ENCODE peak calls at places on chromosomes 4 and X, in six cellular contexts. One of them, this sample, is unnamed.

GRCh38 chr4:30754021-30754420 is 33.9 kb downstream of the PCDH7 start:
- DNase-seq in activated T-cell treated with anti-CD3 and anti-CD28 coated beads, Interleukin-2, amount 50 U/mL, for 1 hour: no peak
- DNase-seq in left cardiac atrium: no peak
- DNase-seq in AG08396: no peak
- DNase-seq in stimulated activated naive CD4-positive, alpha-beta T cell: no peak
- DNase-seq in pancreas: no peak
- DNase-seq in this sample: no peak

GRCh38 chr4:184310171-184310567 is 92.5 kb upstream of the ENPP6 start:
- DNase-seq in left cardiac atrium: no peak
- DNase-seq in stimulated activated naive CD4-positive, alpha-beta T cell: no peak
- DNase-seq in pancreas: no peak
- DNase-seq in activated T-cell treated with anti-CD3 and anti-CD28 coated beads, Interleukin-2, amount 50 U/mL, for 1 hour: peak; percentile 42
- DNase-seq in AG08396: no peak
- DNase-seq in this sample: no peak

GRCh38 chr4:1839306-1839705 is 16.6 kb downstream of the LETM1 start:
- DNase-seq in pancreas: no peak
- DNase-seq in activated T-cell treated with anti-CD3 and anti-CD28 coated beads, Interleukin-2, amount 50 U/mL, for 1 hour: no peak
- DNase-seq in left cardiac atrium: no peak
- DNase-seq in stimulated activated naive CD4-positive, alpha-beta T cell: no peak
- DNase-seq in AG08396: no peak
- DNase-seq in this sample: no peak

GRCh38 chr4:112284166-112284565 is 1.5 kb downstream of the TIFA start:
- DNase-seq in stimulated activated naive CD4-positive, alpha-beta T cell: no peak
- DNase-seq in activated T-cell treated with anti-CD3 and anti-CD28 coated beads, Interleukin-2, amount 50 U/mL, for 1 hour: no peak
- DNase-seq in left cardiac atrium: no peak
- DNase-seq in AG08396: peak; percentile 22
- DNase-seq in pancreas: no peak
- DNase-seq in this sample: peak; percentile 19

GRCh38 chrX:54695816-54696487 is 102.1 kb downstream of the ITIH6 start:
- DNase-seq in stimulated activated naive CD4-positive, alpha-beta T cell: no peak
- DNase-seq in activated T-cell treated with anti-CD3 and anti-CD28 coated beads, Interleukin-2, amount 50 U/mL, for 1 hour: no peak
- DNase-seq in pancreas: no peak
- DNase-seq in AG08396: no peak
- DNase-seq in left cardiac atrium: no peak
- DNase-seq in this sample: no peak

GRCh38 chr4:6464842-6465588 is 7.4 kb downstream of the PPP2R2C start:
- DNase-seq in activated T-cell treated with anti-CD3 and anti-CD28 coated beads, Interleukin-2, amount 50 U/mL, for 1 hour: no peak
- DNase-seq in left cardiac atrium: no peak
- DNase-seq in stimulated activated naive CD4-positive, alpha-beta T cell: no peak
- DNase-seq in AG08396: no peak
- DNase-seq in pancreas: no peak
- DNase-seq in this sample: no peak

GRCh38 chr4:124433500-124433899 is 279.0 kb downstream of the ANKRD50 start:
- DNase-seq in activated T-cell treated with anti-CD3 and anti-CD28 coated beads, Interleukin-2, amount 50 U/mL, for 1 hour: no peak
- DNase-seq in stimulated activated naive CD4-positive, alpha-beta T cell: no peak
- DNase-seq in left cardiac atrium: no peak
- DNase-seq in AG08396: no peak
- DNase-seq in pancreas: no peak
- DNase-seq in this sample: no peak

GRCh38 chrX:134735015-134735414 is 76.7 kb upstream of the PLAC1 start:
- DNase-seq in AG08396: no peak
- DNase-seq in left cardiac atrium: no peak
- DNase-seq in stimulated activated naive CD4-positive, alpha-beta T cell: no peak
- DNase-seq in activated T-cell treated with anti-CD3 and anti-CD28 coated beads, Interleukin-2, amount 50 U/mL, for 1 hour: no peak
- DNase-seq in pancreas: no peak
- DNase-seq in this sample: no peak

GRCh38 chr4:54392459-54392858 is 163.4 kb downstream of the PDGFRA start:
- DNase-seq in AG08396: no peak
- DNase-seq in pancreas: no peak
- DNase-seq in stimulated activated naive CD4-positive, alpha-beta T cell: no peak
- DNase-seq in activated T-cell treated with anti-CD3 and anti-CD28 coated beads, Interleukin-2, amount 50 U/mL, for 1 hour: no peak
- DNase-seq in left cardiac atrium: no peak
- DNase-seq in this sample: no peak

GRCh38 chr4:23135792-23136645 is 443.3 kb downstream of the GBA3 start:
- DNase-seq in pancreas: no peak
- DNase-seq in activated T-cell treated with anti-CD3 and anti-CD28 coated beads, Interleukin-2, amount 50 U/mL, for 1 hour: no peak
- DNase-seq in AG08396: peak; percentile 4
- DNase-seq in left cardiac atrium: no peak
- DNase-seq in stimulated activated naive CD4-positive, alpha-beta T cell: no peak
- DNase-seq in this sample: no peak